ENCODE peak calls at places on chromosomes 11 and 22, in nine cellular contexts. Z is AG04450, C is stomach, L is endodermal cell, B is fibroblast of pulmonary artery, X is BE2C, Q is Peyer's patch, O is thoracic aorta, P is osteocyte. R is an unnamed sample.
A peak's percentile ranks its signal among the peaks of the same experiment; 100 is the strongest.

GRCh38 chr11:2689551-2690260 is 10.1 kb downstream of the KCNQ1OT1 start:
- DNase-seq in Z (no peak), C (no peak), L (peak; percentile 41), B (no peak), X (no peak), Q (no peak), O (no peak), P (no peak), R (no peak)

GRCh38 chr11:69429716-69430491 is 51.6 kb upstream of the LINC01488 start:
- DNase-seq in Z (no peak), C (no peak), L (no peak), B (no peak), X (no peak), Q (no peak), O (no peak), P (no peak), R (no peak)

GRCh38 chr11:96122601-96123044 is 198.7 kb upstream of the MTMR2 start:
- DNase-seq in Z (no peak), C (no peak), L (no peak), B (no peak), X (no peak), Q (no peak), O (no peak), P (no peak), R (no peak)

GRCh38 chr11:11577246-11577855 is 44.5 kb downstream of the GALNT18 start:
- DNase-seq in Z (no peak), C (no peak), L (peak; percentile 29), B (peak; percentile 8), X (no peak), Q (no peak), O (no peak), P (peak; percentile 63), R (no peak)

GRCh38 chr11:82960000-82960778 is 58.7 kb downstream of the DDIAS start:
- DNase-seq in Z (no peak), C (no peak), L (no peak), B (no peak), X (no peak), Q (peak; percentile 39), O (no peak), P (no peak), R (no peak)

GRCh38 chr11:1757861-1758610 is 5.7 kb downstream of the CTSD start:
- DNase-seq in Z (no peak), C (no peak), L (no peak), B (no peak), X (no peak), Q (peak; percentile 83), O (no peak), P (no peak), R (peak; percentile 14)

GRCh38 chr11:95912902-95913560 is 10.9 kb downstream of the MTMR2 start:
- DNase-seq in Z (no peak), C (no peak), L (no peak), B (peak; percentile 72), X (no peak), Q (no peak), O (no peak), P (no peak), R (no peak)

GRCh38 chr11:100687630-100688395 is 725 bp downstream of the ARHGAP42 start:
- DNase-seq in Z (peak; percentile 45), C (peak; percentile 48), L (peak; percentile 89), B (peak; percentile 89), X (peak; percentile 67), Q (peak; percentile 31), O (no peak), P (peak; percentile 86), R (peak; percentile 54)

GRCh38 chr11:122937978-122938377 is 43.7 kb downstream of the BSX start:
- DNase-seq in Z (no peak), C (no peak), L (no peak), B (no peak), X (no peak), Q (no peak), O (no peak), P (no peak), R (no peak)

GRCh38 chr11:17976651-17977050 is 36.2 kb downstream of the SERGEF start:
- DNase-seq in Z (no peak), C (no peak), L (no peak), B (no peak), X (no peak), Q (no peak), O (no peak), P (no peak), R (no peak)

GRCh38 chr11:77497368-77497767 is 23.5 kb upstream of the PAK1 start:
- DNase-seq in Z (no peak), C (no peak), L (no peak), B (no peak), X (no peak), Q (no peak), O (no peak), P (no peak), R (no peak)

GRCh38 chr22:44663256-44663999 is 38.6 kb upstream of the PRR5 start:
- DNase-seq in Z (no peak), C (no peak), L (no peak), B (no peak), X (no peak), Q (no peak), O (no peak), P (no peak), R (no peak)

GRCh38 chr11:12958984-12959383 is 50.1 kb upstream of the RASSF10 start:
- DNase-seq in Z (no peak), C (no peak), L (no peak), B (no peak), X (no peak), Q (no peak), O (no peak), P (no peak), R (no peak)

GRCh38 chr11:94681140-94681539 is 87.0 kb upstream of the AMOTL1 start:
- DNase-seq in Z (no peak), C (no peak), L (no peak), B (no peak), X (no peak), Q (no peak), O (no peak), P (no peak), R (no peak)

GRCh38 chr11:40337118-40337517 is 1122.3 kb downstream of the LRRC4C start:
- DNase-seq in Z (peak; percentile 3), C (no peak), L (no peak), B (peak; percentile 30), X (no peak), Q (no peak), O (no peak), P (no peak), R (no peak)

GRCh38 chr11:12286606-12287005 is 90.8 kb upstream of the PARVA start:
- DNase-seq in Z (no peak), C (peak; percentile 14), L (no peak), B (no peak), X (no peak), Q (no peak), O (no peak), P (no peak), R (no peak)

GRCh38 chr11:122748968-122749687 is 89.2 kb upstream of the CRTAM start:
- DNase-seq in Z (peak; percentile 63), C (no peak), L (no peak), B (peak; percentile 86), X (no peak), Q (peak; percentile 61), O (no peak), P (no peak), R (no peak)

GRCh38 chr11:134527382-134528243 is 115.6 kb upstream of the B3GAT1 start:
- DNase-seq in Z (no peak), C (peak; percentile 20), L (peak; percentile 51), B (no peak), X (peak; percentile 6), Q (no peak), O (no peak), P (peak; percentile 76), R (peak; percentile 9)

GRCh38 chr11:37141707-37142106 is 543.7 kb upstream of the RAG2 start:
- DNase-seq in Z (no peak), C (no peak), L (peak; percentile 58), B (no peak), X (no peak), Q (no peak), O (no peak), P (no peak), R (no peak)
- TF ChIP-seq CTCF in Z (no peak), C (no peak), L (peak; percentile 64), B (no peak), X (no peak), Q (no peak), O (no peak), P (no peak), R (no peak)

DNA sequence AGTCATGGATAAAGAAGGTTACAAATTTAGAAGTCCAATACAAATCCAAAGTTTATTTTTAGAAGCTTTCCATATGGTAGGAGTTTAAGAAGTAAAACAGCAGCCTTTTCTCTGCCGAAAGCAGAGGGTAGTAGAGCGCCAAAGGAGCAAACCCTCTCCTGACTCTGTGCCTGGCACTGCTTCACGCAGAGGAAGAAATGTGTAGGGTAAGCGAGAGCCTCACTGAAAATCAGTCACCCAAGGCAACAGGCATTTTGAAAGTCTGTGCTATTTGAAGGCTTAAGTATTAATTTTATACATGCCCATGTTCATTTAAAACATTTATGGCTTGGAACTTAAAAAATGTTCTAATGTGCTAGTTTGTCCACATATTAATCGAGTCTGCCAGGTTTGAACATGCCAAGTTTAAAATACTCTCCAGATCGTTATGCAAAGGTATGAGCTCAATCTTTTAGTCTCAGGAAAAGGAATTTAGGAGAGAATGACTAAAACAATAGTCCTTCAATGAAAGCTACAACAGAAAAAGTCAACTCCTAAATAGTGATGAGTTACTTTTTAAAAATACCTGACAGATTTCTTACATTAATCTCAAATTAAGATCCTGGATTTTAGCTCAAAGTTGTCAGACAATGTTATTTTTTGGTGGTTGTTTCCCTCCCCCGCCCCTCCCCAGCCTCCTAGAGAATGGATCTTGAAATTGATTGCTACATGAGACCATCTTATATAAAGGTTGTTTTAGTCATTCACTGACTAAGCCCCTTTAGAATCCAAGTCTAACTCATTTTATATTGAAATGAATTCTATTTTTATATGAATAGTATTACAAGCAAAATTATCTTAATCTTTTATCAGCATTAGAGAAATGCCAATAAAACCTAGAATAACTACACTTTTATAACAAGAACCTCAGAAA is 38.7 kb downstream of the MRTFA start:
- DNase-seq in Z (no peak), C (peak; percentile 29), L (no peak), B (peak; percentile 36), X (no peak), Q (no peak), O (no peak), P (no peak), R (no peak)
- TF ChIP-seq CTCF in Z (no peak), C (no peak), L (no peak), B (no peak), X (no peak), Q (no peak), O (no peak), P (no peak), R (no peak)

GRCh38 chr11:120511116-120511803 is at the start of gene GRIK4:
- DNase-seq in Z (no peak), C (peak; percentile 87), L (peak; percentile 95), B (peak; percentile 72), X (peak; percentile 92), Q (peak; percentile 57), O (peak; percentile 18), P (peak; percentile 94), R (peak; percentile 95)
- TF ChIP-seq CTCF in Z (peak; percentile 92), C (no peak), L (peak; percentile 93), B (peak; percentile 77), X (peak; percentile 86), Q (peak; percentile 90), O (peak; percentile 90), P (peak; percentile 90), R (peak; percentile 93)

DNA sequence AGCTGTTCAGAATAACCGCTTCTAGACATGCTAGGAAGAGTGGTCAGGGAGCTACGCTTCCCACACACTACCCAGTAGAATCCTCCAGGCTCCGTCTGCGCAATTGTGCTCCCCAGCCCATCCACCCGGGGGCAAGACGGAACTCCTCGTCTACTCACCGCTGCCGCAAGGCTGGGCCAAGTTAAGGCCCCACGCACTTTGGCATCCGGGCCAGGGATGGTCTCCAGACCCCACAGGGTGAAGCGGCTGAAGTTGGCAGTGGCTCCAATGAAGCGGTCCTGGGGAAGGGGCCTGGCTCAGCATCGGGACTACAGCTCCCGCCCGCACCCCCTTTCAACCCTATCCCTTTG is 736 bp downstream of the RNASEH2C start:
- DNase-seq in Z (no peak), C (no peak), L (no peak), B (peak; percentile 48), X (peak; percentile 34), Q (no peak), O (no peak), P (no peak), R (peak; percentile 26)
- TF ChIP-seq CTCF in Z (no peak), C (no peak), L (peak; percentile 17), B (peak; percentile 9), X (no peak), Q (no peak), O (no peak), P (no peak), R (no peak)